ENCODE peak calls at places on chromosomes 3 and 15, in six cellular contexts. B is esophagus mucosa; G is B cell; C is left cardiac atrium; U is right cardiac atrium; J is stimulated activated naive CD8-positive, alpha-beta T cell treated with anti-CD3 and anti-CD28 coated beads, Interleukin-15, Interleukin-2, amounts not matched to agents 100 U/mL and 50 U/mL, for 24 hours. F is an unnamed sample.
A peak's percentile ranks its signal among the peaks of the same experiment; 100 is the strongest.

GRCh38 chr15:44636976-44637375 is 26.5 kb downstream of the SPG11 start:
- ATAC-seq in C (no peak), B (no peak), J (no peak), U (no peak), G (no peak), F (no peak)

GRCh38 chr15:53511175-53511574 is 248.3 kb downstream of the WDR72 start:
- ATAC-seq in J (no peak), B (no peak), U (no peak), C (no peak), G (no peak), F (no peak)

GRCh38 chr3:32882180-32882579 is 64.4 kb downstream of the TRIM71 start:
- ATAC-seq in G (no peak), U (no peak), B (no peak), J (no peak), C (no peak), F (no peak)

GRCh38 chr3:134029256-134029733 is 430 bp downstream of the SLCO2A1 start:
- ATAC-seq in C (peak; percentile 62), U (peak; percentile 42), G (no peak), J (peak; percentile 53), B (peak; percentile 54), F (peak; percentile 16)

GRCh38 chr3:184786271-184787010 is 25.5 kb upstream of the VPS8 start:
- ATAC-seq in C (peak; percentile 86), B (peak; percentile 17), G (no peak), J (peak; percentile 65), U (peak; percentile 89), F (peak; percentile 49)

GRCh38 chr3:73786346-73786807 is 161.6 kb upstream of the PDZRN3 start:
- ATAC-seq in U (peak; percentile 47), B (peak; percentile 79), G (no peak), J (no peak), C (peak; percentile 38), F (no peak)

GRCh38 chr3:150286390-150287147 is 121.5 kb upstream of the TSC22D2 start:
- ATAC-seq in C (no peak), G (peak; percentile 79), B (peak; percentile 76), J (peak; percentile 81), U (peak; percentile 80), F (peak; percentile 56)

GRCh38 chr3:69052567-69052898 is 400 bp upstream of the TMF1 start:
- ATAC-seq in G (peak; percentile 1), C (no peak), J (no peak), U (peak; percentile 2), B (peak; percentile 59), F (no peak)

GRCh38 chr3:128975276-128975675 is 18.6 kb downstream of the CFAP92 start:
- ATAC-seq in G (no peak), J (no peak), U (no peak), C (no peak), B (no peak), F (no peak)

GRCh38 chr3:37417297-37418082 is 243.1 kb upstream of the LRRFIP2 start:
- ATAC-seq in J (no peak), B (no peak), U (no peak), C (no peak), G (no peak), F (no peak)

GRCh38 chr15:65828566-65828965 is 36.5 kb upstream of the DENND4A start:
- ATAC-seq in B (no peak), U (no peak), G (no peak), J (peak; percentile 47), C (no peak), F (peak; percentile 68)

GRCh38 chr3:150961949-150962348 is 10.6 kb downstream of the CLRN1 start:
- ATAC-seq in B (no peak), J (no peak), C (no peak), G (no peak), U (no peak), F (no peak)

GRCh38 chr3:160098946-160099626 is 110.5 kb downstream of the IL12A start:
- ATAC-seq in U (no peak), C (no peak), G (no peak), B (no peak), J (no peak), F (no peak)

GRCh38 chr15:75073197-75073596 is 49.8 kb downstream of the PPCDC start:
- ATAC-seq in U (no peak), B (no peak), J (no peak), C (no peak), G (no peak), F (no peak)

GRCh38 chr15:77015651-77016320 is 20.9 kb downstream of the PSTPIP1 start:
- ATAC-seq in C (no peak), B (no peak), G (no peak), U (no peak), J (no peak), F (no peak)

GRCh38 chr3:128415773-128416577 is 50.7 kb downstream of the DNAJB8 start:
- ATAC-seq in U (no peak), C (no peak), G (no peak), B (no peak), J (no peak), F (no peak)

GRCh38 chr3:15873415-15873814 is 75.6 kb upstream of the ANKRD28 start:
- ATAC-seq in G (no peak), J (no peak), C (no peak), U (no peak), B (no peak), F (no peak)

GRCh38 chr3:112734718-112735350 is 93.9 kb upstream of the CCDC80 start:
- ATAC-seq in U (peak; percentile 54), J (peak; percentile 68), B (peak; percentile 58), C (peak; percentile 55), G (peak; percentile 72), F (peak; percentile 55)

GRCh38 chr3:157098121-157098822 is 61.7 kb downstream of the CCNL1 start:
- ATAC-seq in J (no peak), G (no peak), B (no peak), U (no peak), C (no peak), F (peak; percentile 43)

GRCh38 chr15:66707310-66708160 is 5.5 kb downstream of the SMAD6 start:
- ATAC-seq in J (no peak), C (peak; percentile 28), G (no peak), B (no peak), U (peak; percentile 42), F (no peak)

GRCh38 chr3:46131884-46132478 is 76.1 kb downstream of the CCR1 start:
- ATAC-seq in C (no peak), G (no peak), U (no peak), B (no peak), J (no peak), F (no peak)

GRCh38 chr3:36905545-36905944 is 39.3 kb downstream of the TRANK1 start:
- ATAC-seq in B (no peak), C (no peak), U (no peak), J (peak; percentile 54), G (no peak), F (peak; percentile 68)

GRCh38 chr15:87527875-87528274 is 728.7 kb downstream of the NTRK3 start:
- ATAC-seq in C (no peak), J (no peak), G (no peak), B (no peak), U (no peak), F (no peak)

GRCh38 chr15:68719676-68720075 is 101.0 kb downstream of the ANP32A start:
- ATAC-seq in G (no peak), B (peak; percentile 23), J (no peak), U (no peak), C (no peak), F (no peak)

GRCh38 chr15:63915209-63915887 is 81.6 kb upstream of the HERC1 start:
- ATAC-seq in G (peak; percentile 57), C (peak; percentile 64), B (no peak), U (peak; percentile 34), J (no peak), F (no peak)

GRCh38 chr3:150414273-150414672 is 6.2 kb downstream of the TSC22D2 start:
- ATAC-seq in C (no peak), B (no peak), J (no peak), U (no peak), G (no peak), F (no peak)

GRCh38 chr3:105656607-105657504 is 212.0 kb downstream of the CBLB start:
- ATAC-seq in C (no peak), U (no peak), J (no peak), G (no peak), B (no peak), F (no peak)

GRCh38 chr3:16824085-16824696 is 60.6 kb upstream of the PLCL2 start:
- ATAC-seq in U (no peak), B (no peak), G (peak; percentile 76), J (peak; percentile 77), C (peak; percentile 15), F (peak; percentile 84)

GRCh38 chr15:84001655-84002054 is 233.9 kb upstream of the GOLGA6L4 start:
- ATAC-seq in B (no peak), C (no peak), U (peak; percentile 30), J (no peak), G (no peak), F (no peak)

GRCh38 chr3:65174713-65175112 is 486.9 kb upstream of the ADAMTS9 start:
- ATAC-seq in G (no peak), C (no peak), J (no peak), B (peak; percentile 65), U (no peak), F (no peak)

GRCh38 chr15:90883526-90883931 is 775 bp upstream of the FES start:
- ATAC-seq in J (no peak), B (no peak), U (no peak), C (no peak), G (no peak), F (peak; percentile 10)

GRCh38 chr3:149618151-149619123 is 39.4 kb downstream of the WWTR1 start:
- ATAC-seq in G (no peak), B (peak; percentile 30), C (peak; percentile 85), U (peak; percentile 82), J (no peak), F (no peak)

GRCh38 chr15:99981223-99981647 is 248.0 kb upstream of the LYSMD4 start:
- ATAC-seq in J (peak; percentile 15), B (no peak), G (no peak), U (no peak), C (no peak), F (no peak)

GRCh38 chr3:178486903-178487302 is 49.3 kb upstream of the KCNMB2 start:
- ATAC-seq in G (no peak), J (no peak), B (no peak), C (no peak), U (no peak), F (no peak)

GRCh38 chr3:181859518-181859917 is 147.8 kb downstream of the SOX2 start:
- ATAC-seq in U (no peak), G (no peak), B (no peak), J (no peak), C (no peak), F (no peak)

GRCh38 chr3:120753831-120754230 is 11.3 kb downstream of the GTF2E1 start:
- ATAC-seq in J (no peak), U (no peak), B (no peak), C (no peak), G (no peak), F (no peak)

GRCh38 chr3:122986790-122987189 is 40.8 kb downstream of the SEMA5B start:
- ATAC-seq in C (no peak), U (no peak), J (no peak), G (no peak), B (no peak), F (no peak)

GRCh38 chr3:10764314-10765051 is 51.5 kb upstream of the SLC6A11 start:
- ATAC-seq in B (no peak), G (no peak), J (no peak), C (no peak), U (no peak), F (no peak)